ENCODE peak calls at places on chromosome 1, in ten cellular contexts. One of them, this sample, is unnamed.

GRCh38 chr1:147676306-147677085 is 6.2 kb upstream of the ACP6 start:
- DNase-seq in osteoblast: peak
- DNase-seq in BE2C: no peak
- DNase-seq in left colon: no peak
- DNase-seq in T-helper 17 cell: no peak
- DNase-seq in stimulated activated CD8-positive, alpha-beta memory T cell treated with anti-CD3 and anti-CD28 coated beads, Interleukin-12 subunit alpha, Interleukin-12 subunit beta, amount 100 ng/mL, for 1 hour: no peak
- DNase-seq in GM12892: no peak
- DNase-seq in fibroblast of villous mesenchyme: peak
- DNase-seq in transverse colon: no peak
- DNase-seq in uterus: no peak
- DNase-seq in this sample: no peak

GRCh38 chr1:113891631-113892220 is 4.3 kb upstream of the BCL2L15 start:
- DNase-seq in transverse colon: peak
- DNase-seq in osteoblast: no peak
- DNase-seq in left colon: peak
- DNase-seq in GM12892: no peak
- DNase-seq in stimulated activated CD8-positive, alpha-beta memory T cell treated with anti-CD3 and anti-CD28 coated beads, Interleukin-12 subunit alpha, Interleukin-12 subunit beta, amount 100 ng/mL, for 1 hour: no peak
- DNase-seq in fibroblast of villous mesenchyme: no peak
- DNase-seq in T-helper 17 cell: no peak
- DNase-seq in BE2C: no peak
- DNase-seq in uterus: no peak
- DNase-seq in this sample: no peak

GRCh38 chr1:17027403-17027802 is 15.7 kb upstream of the ATP13A2 start:
- DNase-seq in fibroblast of villous mesenchyme: no peak
- DNase-seq in uterus: no peak
- DNase-seq in left colon: no peak
- DNase-seq in GM12892: no peak
- DNase-seq in stimulated activated CD8-positive, alpha-beta memory T cell treated with anti-CD3 and anti-CD28 coated beads, Interleukin-12 subunit alpha, Interleukin-12 subunit beta, amount 100 ng/mL, for 1 hour: no peak
- DNase-seq in transverse colon: no peak
- DNase-seq in osteoblast: no peak
- DNase-seq in BE2C: no peak
- DNase-seq in T-helper 17 cell: no peak
- DNase-seq in this sample: no peak

GRCh38 chr1:168893359-168893791 is 164.4 kb upstream of the DPT start:
- DNase-seq in fibroblast of villous mesenchyme: no peak
- DNase-seq in GM12892: no peak
- DNase-seq in osteoblast: no peak
- DNase-seq in transverse colon: no peak
- DNase-seq in uterus: peak
- DNase-seq in T-helper 17 cell: no peak
- DNase-seq in left colon: no peak
- DNase-seq in stimulated activated CD8-positive, alpha-beta memory T cell treated with anti-CD3 and anti-CD28 coated beads, Interleukin-12 subunit alpha, Interleukin-12 subunit beta, amount 100 ng/mL, for 1 hour: no peak
- DNase-seq in BE2C: peak
- DNase-seq in this sample: peak

GRCh38 chr1:228937851-228938247 is 202.6 kb downstream of the RHOU start:
- DNase-seq in transverse colon: no peak
- DNase-seq in BE2C: no peak
- DNase-seq in GM12892: no peak
- DNase-seq in osteoblast: no peak
- DNase-seq in left colon: no peak
- DNase-seq in stimulated activated CD8-positive, alpha-beta memory T cell treated with anti-CD3 and anti-CD28 coated beads, Interleukin-12 subunit alpha, Interleukin-12 subunit beta, amount 100 ng/mL, for 1 hour: no peak
- DNase-seq in T-helper 17 cell: no peak
- DNase-seq in uterus: peak
- DNase-seq in fibroblast of villous mesenchyme: peak
- DNase-seq in this sample: no peak

GRCh38 chr1:145961425-145962156 is 2.8 kb downstream of the ANKRD34A start:
- DNase-seq in transverse colon: peak
- DNase-seq in fibroblast of villous mesenchyme: no peak
- DNase-seq in left colon: peak
- DNase-seq in BE2C: peak
- DNase-seq in stimulated activated CD8-positive, alpha-beta memory T cell treated with anti-CD3 and anti-CD28 coated beads, Interleukin-12 subunit alpha, Interleukin-12 subunit beta, amount 100 ng/mL, for 1 hour: no peak
- DNase-seq in GM12892: no peak
- DNase-seq in T-helper 17 cell: no peak
- DNase-seq in osteoblast: peak
- DNase-seq in uterus: peak
- DNase-seq in this sample: peak

GRCh38 chr1:65209005-65209885 is 61.2 kb downstream of the AK4 start:
- DNase-seq in stimulated activated CD8-positive, alpha-beta memory T cell treated with anti-CD3 and anti-CD28 coated beads, Interleukin-12 subunit alpha, Interleukin-12 subunit beta, amount 100 ng/mL, for 1 hour: no peak
- DNase-seq in transverse colon: peak
- DNase-seq in uterus: peak
- DNase-seq in GM12892: no peak
- DNase-seq in fibroblast of villous mesenchyme: peak
- DNase-seq in osteoblast: peak
- DNase-seq in BE2C: no peak
- DNase-seq in left colon: peak
- DNase-seq in T-helper 17 cell: no peak
- DNase-seq in this sample: no peak

GRCh38 chr1:11179125-11179524 is 10.0 kb upstream of the ANGPTL7 start:
- DNase-seq in transverse colon: no peak
- DNase-seq in T-helper 17 cell: no peak
- DNase-seq in stimulated activated CD8-positive, alpha-beta memory T cell treated with anti-CD3 and anti-CD28 coated beads, Interleukin-12 subunit alpha, Interleukin-12 subunit beta, amount 100 ng/mL, for 1 hour: no peak
- DNase-seq in osteoblast: no peak
- DNase-seq in BE2C: no peak
- DNase-seq in fibroblast of villous mesenchyme: no peak
- DNase-seq in uterus: no peak
- DNase-seq in left colon: no peak
- DNase-seq in GM12892: no peak
- DNase-seq in this sample: no peak

GRCh38 chr1:176102243-176102642 is 104.8 kb downstream of the COP1 start:
- DNase-seq in T-helper 17 cell: no peak
- DNase-seq in osteoblast: peak
- DNase-seq in GM12892: no peak
- DNase-seq in BE2C: no peak
- DNase-seq in left colon: no peak
- DNase-seq in fibroblast of villous mesenchyme: peak
- DNase-seq in stimulated activated CD8-positive, alpha-beta memory T cell treated with anti-CD3 and anti-CD28 coated beads, Interleukin-12 subunit alpha, Interleukin-12 subunit beta, amount 100 ng/mL, for 1 hour: no peak
- DNase-seq in uterus: no peak
- DNase-seq in transverse colon: no peak
- DNase-seq in this sample: no peak

GRCh38 chr1:34844252-34844634 is 15.3 kb downstream of the SMIM12 start:
- DNase-seq in T-helper 17 cell: no peak
- DNase-seq in GM12892: no peak
- DNase-seq in stimulated activated CD8-positive, alpha-beta memory T cell treated with anti-CD3 and anti-CD28 coated beads, Interleukin-12 subunit alpha, Interleukin-12 subunit beta, amount 100 ng/mL, for 1 hour: no peak
- DNase-seq in osteoblast: peak
- DNase-seq in left colon: no peak
- DNase-seq in uterus: no peak
- DNase-seq in transverse colon: no peak
- DNase-seq in BE2C: no peak
- DNase-seq in fibroblast of villous mesenchyme: no peak
- DNase-seq in this sample: peak

GRCh38 chr1:47757226-47757975 is 239.8 kb downstream of the TRABD2B start:
- DNase-seq in osteoblast: no peak
- DNase-seq in left colon: no peak
- DNase-seq in transverse colon: no peak
- DNase-seq in fibroblast of villous mesenchyme: no peak
- DNase-seq in GM12892: no peak
- DNase-seq in T-helper 17 cell: no peak
- DNase-seq in BE2C: no peak
- DNase-seq in stimulated activated CD8-positive, alpha-beta memory T cell treated with anti-CD3 and anti-CD28 coated beads, Interleukin-12 subunit alpha, Interleukin-12 subunit beta, amount 100 ng/mL, for 1 hour: no peak
- DNase-seq in uterus: no peak
- DNase-seq in this sample: no peak

This sample was measured in heart left ventricle.